ENCODE peak calls at places on chromosomes 4 and X, in five cellular contexts. One of them, this sample, is unnamed.
A peak's percentile ranks its signal among the peaks of the same experiment; 100 is the strongest.

GRCh38 chrX:143788265-143788664 is 67.7 kb upstream of the SPANXN2 start:
- DNase-seq in PC-3: peak; percentile 63
- DNase-seq in HFFc6: no peak
- DNase-seq in breast epithelium: no peak
- DNase-seq in progenitor cell of endocrine pancreas: no peak
- DNase-seq in this sample: no peak

GRCh38 chrX:67480789-67481188 is 63.0 kb upstream of the AR start:
- DNase-seq in PC-3: no peak
- DNase-seq in HFFc6: no peak
- DNase-seq in breast epithelium: no peak
- DNase-seq in progenitor cell of endocrine pancreas: no peak
- DNase-seq in this sample: no peak

GRCh38 chrX:17590892-17591740 is 146.2 kb upstream of the SCML1 start:
- DNase-seq in PC-3: peak; percentile 79
- DNase-seq in HFFc6: peak; percentile 58
- DNase-seq in breast epithelium: no peak
- DNase-seq in progenitor cell of endocrine pancreas: peak; percentile 51
- DNase-seq in this sample: no peak

GRCh38 chrX:28752330-28752729 is 165.1 kb downstream of the IL1RAPL1 start:
- DNase-seq in PC-3: no peak
- DNase-seq in HFFc6: no peak
- DNase-seq in breast epithelium: no peak
- DNase-seq in progenitor cell of endocrine pancreas: no peak
- DNase-seq in this sample: no peak

GRCh38 chr4:55176497-55176896 is 51.1 kb upstream of the KDR start:
- DNase-seq in PC-3: no peak
- DNase-seq in HFFc6: no peak
- DNase-seq in breast epithelium: no peak
- DNase-seq in progenitor cell of endocrine pancreas: no peak
- DNase-seq in this sample: no peak

GRCh38 chr4:147837435-147837834 is 105.5 kb downstream of the ARHGAP10 start:
- DNase-seq in PC-3: peak; percentile 40
- DNase-seq in HFFc6: peak; percentile 52
- DNase-seq in breast epithelium: no peak
- DNase-seq in progenitor cell of endocrine pancreas: no peak
- DNase-seq in this sample: no peak

GRCh38 chr4:1746265-1746691 is 25.0 kb downstream of the TACC3 start:
- DNase-seq in PC-3: peak; percentile 59
- DNase-seq in HFFc6: peak; percentile 65
- DNase-seq in breast epithelium: peak; percentile 70
- DNase-seq in progenitor cell of endocrine pancreas: peak; percentile 98
- DNase-seq in this sample: peak; percentile 84

GRCh38 chr4:53012738-53013137 is 150.6 kb downstream of the RASL11B start:
- DNase-seq in PC-3: no peak
- DNase-seq in HFFc6: no peak
- DNase-seq in breast epithelium: no peak
- DNase-seq in progenitor cell of endocrine pancreas: no peak
- DNase-seq in this sample: no peak

GRCh38 chr4:110480031-110480549 is 4.1 kb downstream of the ENPEP start:
- DNase-seq in PC-3: peak; percentile 30
- DNase-seq in HFFc6: peak; percentile 89
- DNase-seq in breast epithelium: no peak
- DNase-seq in progenitor cell of endocrine pancreas: no peak
- DNase-seq in this sample: no peak

GRCh38 chr4:15836362-15836761 is 58.2 kb downstream of the CD38 start:
- DNase-seq in PC-3: peak; percentile 71
- DNase-seq in HFFc6: no peak
- DNase-seq in breast epithelium: no peak
- DNase-seq in progenitor cell of endocrine pancreas: no peak
- DNase-seq in this sample: no peak

GRCh38 chr4:57424231-57424897 is 314.2 kb upstream of the IGFBP7 start:
- DNase-seq in PC-3: peak; percentile 97
- DNase-seq in HFFc6: peak; percentile 72
- DNase-seq in breast epithelium: no peak
- DNase-seq in progenitor cell of endocrine pancreas: no peak
- DNase-seq in this sample: no peak

GRCh38 chr4:75547647-75548387 is 8.0 kb upstream of the ODAPH start:
- DNase-seq in PC-3: no peak
- DNase-seq in HFFc6: no peak
- DNase-seq in breast epithelium: no peak
- DNase-seq in progenitor cell of endocrine pancreas: no peak
- DNase-seq in this sample: no peak

GRCh38 chr4:40576651-40577480 is 52.8 kb downstream of the RBM47 start:
- DNase-seq in PC-3: peak; percentile 88
- DNase-seq in HFFc6: peak; percentile 90
- DNase-seq in breast epithelium: peak; percentile 65
- DNase-seq in progenitor cell of endocrine pancreas: peak; percentile 59
- DNase-seq in this sample: peak; percentile 32

GRCh38 chr4:113971706-113972360 is 7.6 kb downstream of the ARSJ start:
- DNase-seq in PC-3: peak; percentile 69
- DNase-seq in HFFc6: peak; percentile 52
- DNase-seq in breast epithelium: no peak
- DNase-seq in progenitor cell of endocrine pancreas: no peak
- DNase-seq in this sample: no peak

GRCh38 chrX:118513120-118513899 is 17.7 kb downstream of the DOCK11 start:
- DNase-seq in PC-3: no peak
- DNase-seq in HFFc6: no peak
- DNase-seq in breast epithelium: no peak
- DNase-seq in progenitor cell of endocrine pancreas: no peak
- DNase-seq in this sample: no peak

GRCh38 chrX:48890296-48890925 is 7.2 kb downstream of the TIMM17B start:
- DNase-seq in PC-3: peak; percentile 12
- DNase-seq in HFFc6: no peak
- DNase-seq in breast epithelium: no peak
- DNase-seq in progenitor cell of endocrine pancreas: no peak
- DNase-seq in this sample: no peak

GRCh38 chr4:102324725-102325124 is 20.6 kb downstream of the SLC39A8 start:
- DNase-seq in PC-3: no peak
- DNase-seq in HFFc6: no peak
- DNase-seq in breast epithelium: no peak
- DNase-seq in progenitor cell of endocrine pancreas: no peak
- DNase-seq in this sample: no peak

GRCh38 chrX:70262952-70263567 is 3.1 kb upstream of the P2RY4 start:
- DNase-seq in PC-3: peak; percentile 80
- DNase-seq in HFFc6: peak; percentile 5
- DNase-seq in breast epithelium: peak; percentile 53
- DNase-seq in progenitor cell of endocrine pancreas: peak; percentile 28
- DNase-seq in this sample: no peak

GRCh38 chr4:139223682-139224317 is 46.8 kb upstream of the ELF2 start:
- DNase-seq in PC-3: peak; percentile 37
- DNase-seq in HFFc6: peak; percentile 45
- DNase-seq in breast epithelium: no peak
- DNase-seq in progenitor cell of endocrine pancreas: no peak
- DNase-seq in this sample: no peak

GRCh38 chr4:39319678-39320077 is 46.5 kb downstream of the RFC1 start:
- DNase-seq in PC-3: peak; percentile 82
- DNase-seq in HFFc6: peak; percentile 89
- DNase-seq in breast epithelium: no peak
- DNase-seq in progenitor cell of endocrine pancreas: no peak
- DNase-seq in this sample: no peak

GRCh38 chr4:112748352-112748900 is 111.5 kb downstream of the LARP7 start:
- DNase-seq in PC-3: no peak
- DNase-seq in HFFc6: no peak
- DNase-seq in breast epithelium: no peak
- DNase-seq in progenitor cell of endocrine pancreas: no peak
- DNase-seq in this sample: no peak

GRCh38 chr4:143256456-143256855 is 71.7 kb downstream of the USP38 start:
- DNase-seq in PC-3: peak; percentile 41
- DNase-seq in HFFc6: no peak
- DNase-seq in breast epithelium: no peak
- DNase-seq in progenitor cell of endocrine pancreas: no peak
- DNase-seq in this sample: no peak

GRCh38 chr4:21888195-21888976 is 60.2 kb downstream of the KCNIP4 start:
- DNase-seq in PC-3: peak; percentile 90
- DNase-seq in HFFc6: peak; percentile 96
- DNase-seq in breast epithelium: no peak
- DNase-seq in progenitor cell of endocrine pancreas: no peak
- DNase-seq in this sample: no peak

GRCh38 chr4:24219171-24219570 is 329.3 kb upstream of the PPARGC1A start:
- DNase-seq in PC-3: no peak
- DNase-seq in HFFc6: no peak
- DNase-seq in breast epithelium: no peak
- DNase-seq in progenitor cell of endocrine pancreas: no peak
- DNase-seq in this sample: no peak

GRCh38 chrX:116881961-116882360 is 419.2 kb upstream of the CT83 start:
- DNase-seq in PC-3: no peak
- DNase-seq in HFFc6: no peak
- DNase-seq in breast epithelium: no peak
- DNase-seq in progenitor cell of endocrine pancreas: no peak
- DNase-seq in this sample: no peak

GRCh38 chr4:113094802-113095201 is 45.3 kb downstream of the ANK2 start:
- DNase-seq in PC-3: peak; percentile 30
- DNase-seq in HFFc6: peak; percentile 6
- DNase-seq in breast epithelium: no peak
- DNase-seq in progenitor cell of endocrine pancreas: no peak
- DNase-seq in this sample: no peak

DNA sequence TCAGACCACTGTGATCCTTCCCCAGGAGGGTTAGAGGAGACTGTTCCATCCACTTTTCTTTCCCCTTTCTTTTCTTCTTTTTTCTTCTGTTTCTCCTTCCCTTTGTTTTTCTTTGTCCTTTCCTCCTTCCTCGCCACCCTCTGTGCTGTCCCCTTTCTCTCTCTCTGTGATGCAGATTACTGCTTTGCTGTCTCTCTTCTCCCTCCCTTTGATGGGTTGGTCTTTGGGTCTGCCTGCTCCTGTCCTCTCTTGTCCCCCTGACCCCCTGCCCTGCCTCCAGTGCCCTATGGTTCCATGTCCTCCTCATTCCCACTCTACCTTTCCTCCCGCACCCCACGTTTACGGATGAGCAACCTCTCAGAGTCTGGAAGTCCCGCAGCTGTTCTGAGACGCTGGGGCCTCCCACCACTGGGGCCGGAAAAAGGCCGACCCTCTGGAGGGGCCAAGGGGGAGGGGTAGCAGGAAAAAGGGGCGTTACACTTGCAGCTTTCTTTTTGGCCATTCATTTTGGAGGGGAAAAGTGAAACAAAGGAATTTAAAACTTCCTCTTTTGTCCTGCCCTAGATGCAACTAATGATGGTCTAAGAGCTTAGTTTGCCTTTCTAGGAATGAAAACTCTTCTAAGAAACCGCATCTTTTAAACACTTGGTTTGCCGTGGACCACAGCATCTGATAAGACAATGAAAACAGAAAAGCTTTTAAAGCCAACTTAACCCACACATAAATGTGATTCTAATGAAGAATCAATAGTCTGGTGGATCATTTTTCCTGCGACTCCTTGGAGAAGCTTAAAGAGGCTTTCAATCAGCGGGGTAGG is 24.5 kb upstream of the TSR2 start:
- DNase-seq in PC-3: no peak
- DNase-seq in HFFc6: no peak
- DNase-seq in breast epithelium: no peak
- DNase-seq in progenitor cell of endocrine pancreas: no peak
- DNase-seq in this sample: no peak
- TF ChIP-seq CTCF in PC-3: no peak
- TF ChIP-seq CTCF in HFFc6: no peak
- TF ChIP-seq CTCF in breast epithelium: no peak
- TF ChIP-seq CTCF in progenitor cell of endocrine pancreas: no peak
- TF ChIP-seq CTCF in this sample: no peak

DNA sequence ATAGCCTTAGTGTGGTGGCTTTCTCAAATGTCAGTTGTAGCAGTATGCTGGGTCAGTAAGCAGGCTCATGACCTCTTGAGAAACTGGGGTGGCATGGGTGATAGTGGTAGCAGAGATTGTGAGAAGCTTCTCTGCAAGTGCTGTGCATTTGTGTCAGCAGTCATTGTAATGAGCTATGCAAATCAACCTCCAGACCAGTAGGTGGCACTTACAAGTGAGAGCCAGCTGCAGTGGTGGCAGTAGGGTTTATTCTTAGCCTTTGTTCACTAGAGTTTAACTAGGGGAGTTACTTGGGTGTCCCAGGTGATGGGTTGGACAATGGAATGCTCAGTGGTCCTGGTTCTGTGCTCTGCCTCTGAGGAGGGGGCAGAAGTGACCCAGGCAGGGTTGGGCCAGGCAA is 818.7 kb downstream of the PCDH7 start:
- DNase-seq in PC-3: no peak
- DNase-seq in HFFc6: no peak
- DNase-seq in breast epithelium: no peak
- DNase-seq in progenitor cell of endocrine pancreas: no peak
- DNase-seq in this sample: no peak
- TF ChIP-seq CTCF in PC-3: no peak
- TF ChIP-seq CTCF in HFFc6: no peak
- TF ChIP-seq CTCF in breast epithelium: no peak
- TF ChIP-seq CTCF in progenitor cell of endocrine pancreas: no peak
- TF ChIP-seq CTCF in this sample: no peak

GRCh38 chr4:116110713-116111112 is 974.7 kb downstream of the TRAM1L1 start:
- DNase-seq in PC-3: no peak
- DNase-seq in HFFc6: no peak
- DNase-seq in breast epithelium: no peak
- DNase-seq in progenitor cell of endocrine pancreas: no peak
- DNase-seq in this sample: no peak

DNA sequence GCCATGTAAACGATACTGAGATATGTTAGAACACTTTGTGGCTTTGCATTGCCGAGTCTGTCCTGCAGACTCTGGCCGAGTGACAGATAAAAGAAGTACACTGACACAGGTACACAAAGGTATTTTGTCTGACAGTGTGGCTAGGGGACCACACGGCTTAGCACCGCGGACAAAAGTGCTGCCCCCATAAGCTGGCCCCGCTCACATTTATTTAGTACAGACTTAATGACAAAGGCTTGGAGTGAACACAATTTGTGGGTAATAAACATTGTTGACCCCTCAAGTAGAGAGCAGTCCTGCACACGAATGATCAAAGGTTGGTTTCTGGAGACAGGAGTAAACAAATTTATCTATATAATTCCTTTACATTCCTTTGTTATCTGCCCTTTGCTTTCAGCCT is 976.8 kb downstream of the TRAM1L1 start:
- DNase-seq in PC-3: no peak
- DNase-seq in HFFc6: no peak
- DNase-seq in breast epithelium: no peak
- DNase-seq in progenitor cell of endocrine pancreas: no peak
- DNase-seq in this sample: no peak
- TF ChIP-seq CTCF in PC-3: no peak
- TF ChIP-seq CTCF in HFFc6: no peak
- TF ChIP-seq CTCF in breast epithelium: no peak
- TF ChIP-seq CTCF in progenitor cell of endocrine pancreas: no peak
- TF ChIP-seq CTCF in this sample: no peak

DNA sequence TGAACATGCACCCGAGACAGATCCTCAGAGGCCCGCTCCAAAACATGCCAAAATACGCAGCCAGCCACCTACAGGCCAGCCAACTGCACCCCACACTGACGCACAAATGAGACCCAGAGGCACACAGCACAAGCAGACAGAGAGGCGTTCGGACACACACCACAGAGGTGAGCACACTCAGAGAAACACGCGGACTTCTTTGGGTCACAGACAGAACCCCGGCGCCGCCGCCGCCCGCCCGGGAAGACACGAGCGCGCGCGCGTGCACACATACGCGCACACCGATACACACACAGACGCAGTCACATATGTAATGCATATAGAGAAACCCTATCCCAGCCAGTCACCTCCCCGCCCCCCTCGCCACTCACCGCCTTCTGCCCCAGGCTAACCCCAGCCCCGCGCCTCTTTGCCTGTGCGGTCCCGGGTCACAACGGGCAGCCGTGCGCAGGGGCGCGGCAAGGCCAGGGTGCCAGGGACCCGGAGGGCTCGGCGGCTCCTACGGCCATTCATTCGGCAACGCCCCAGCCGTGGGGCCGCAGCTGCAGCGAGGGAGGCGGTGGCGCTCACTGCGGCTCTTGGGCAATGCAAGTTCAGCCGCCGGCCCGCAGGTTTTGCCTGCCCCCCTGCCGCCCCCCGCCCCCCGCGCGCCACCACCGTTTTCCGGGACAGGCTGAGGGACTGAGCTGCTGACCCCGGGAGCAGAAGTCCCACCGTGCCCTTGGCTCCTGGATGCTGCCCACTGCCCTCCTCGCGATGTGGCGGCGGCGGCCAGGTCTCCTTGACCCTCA is 532 bp downstream of the SEPTIN6 start:
- DNase-seq in PC-3: peak; percentile 36
- DNase-seq in HFFc6: peak; percentile 30
- DNase-seq in breast epithelium: no peak
- DNase-seq in progenitor cell of endocrine pancreas: peak; percentile 17
- DNase-seq in this sample: no peak
- TF ChIP-seq CTCF in PC-3: peak; percentile 11
- TF ChIP-seq CTCF in HFFc6: no peak
- TF ChIP-seq CTCF in breast epithelium: no peak
- TF ChIP-seq CTCF in progenitor cell of endocrine pancreas: peak; percentile 16
- TF ChIP-seq CTCF in this sample: no peak

This sample was measured in activated B cell treated with CpG ODN at 0.5 μM for 24 hours.